ENCODE peak calls at places on chromosomes 11 and 22, in five cellular contexts. V, F, I, X and U are unnamed samples.

GRCh38 chr11:119309411-119309810 is 7.5 kb downstream of the MCAM start:
- DNase-seq in X (no peak), V (no peak), I (no peak), F (no peak), U (no peak)

GRCh38 chr11:66676279-66676919 is 1.3 kb downstream of the RBM4B start:
- DNase-seq in I (peak), X (no peak), V (no peak), F (no peak), U (no peak)

GRCh38 chr11:65112226-65112550 is 516 bp downstream of the TM7SF2 start:
- DNase-seq in I (no peak), V (no peak), X (no peak), F (no peak), U (no peak)

GRCh38 chr11:64372802-64373597 is 14.0 kb downstream of the RPS6KA4 start:
- DNase-seq in F (no peak), V (no peak), X (no peak), I (no peak), U (peak)

GRCh38 chr22:50516891-50517290 is 8.5 kb downstream of the SCO2 start:
- DNase-seq in F (no peak), X (no peak), V (no peak), I (no peak), U (no peak)

GRCh38 chr22:19868773-19869471 is 14.2 kb upstream of the GNB1L start:
- DNase-seq in V (peak), I (no peak), X (no peak), F (no peak), U (no peak)

GRCh38 chr11:103091441-103091809 is 535 bp downstream of the DCUN1D5 start:
- DNase-seq in F (peak), I (peak), V (peak), X (peak), U (no peak)

GRCh38 chr11:21144556-21144955 is 475.2 kb downstream of the NELL1 start:
- DNase-seq in F (no peak), V (no peak), X (no peak), I (no peak), U (no peak)

GRCh38 chr11:2804701-2805387 is 80.7 kb downstream of the CDKN1C start:
- DNase-seq in I (no peak), V (peak), X (no peak), F (no peak), U (no peak)

GRCh38 chr11:64763804-64764611 is 4.2 kb upstream of the PYGM start:
- DNase-seq in V (peak), X (no peak), I (no peak), F (peak), U (no peak)

GRCh38 chr22:49958961-49959781 is 1.4 kb upstream of the PIM3 start:
- DNase-seq in X (peak), F (no peak), V (no peak), I (no peak), U (no peak)